ENCODE peak calls at places on chromosomes 4 and X, in nine cellular contexts. D is posterior cingulate gyrus; J is fibroblast of mammary gland; K is activated CD8-positive, alpha-beta memory T cell treated with anti-CD3 and anti-CD28 coated beads for 48 hours; A is CD4-positive, CD25-positive, alpha-beta regulatory T cell; R is GM12865; E is body of pancreas; Z is amygdala; M is stimulated activated CD4-positive, alpha-beta T cell treated with anti-CD3 and anti-CD28 coated beads, Interleukin-15, amount 100 ng/mL, for 24 hours. P is an unnamed sample.

GRCh38 chr4:26573389-26573794 is 10.5 kb upstream of the TBC1D19 start:
- DNase-seq in D (no peak), J (no peak), K (no peak), A (no peak), R (no peak), E (no peak), Z (no peak), M (no peak), P (no peak)

GRCh38 chr4:139958738-139959096 is 195.3 kb downstream of the MAML3 start:
- DNase-seq in D (no peak), J (no peak), K (no peak), A (no peak), R (no peak), E (no peak), Z (no peak), M (no peak), P (no peak)

GRCh38 chrX:24245201-24245600 is 68.7 kb downstream of the SUPT20HL2 start:
- DNase-seq in D (no peak), J (peak), K (no peak), A (no peak), R (no peak), E (no peak), Z (no peak), M (no peak), P (no peak)

GRCh38 chr4:126915999-126916625 is 716.6 kb upstream of the INTU start:
- DNase-seq in D (no peak), J (no peak), K (no peak), A (no peak), R (no peak), E (no peak), Z (no peak), M (no peak), P (no peak)

GRCh38 chr4:40833212-40833611 is 83.5 kb downstream of the NSUN7 start:
- DNase-seq in D (no peak), J (no peak), K (no peak), A (no peak), R (no peak), E (no peak), Z (no peak), M (no peak), P (no peak)

GRCh38 chrX:31279359-31279758 is 207.5 kb upstream of the FTHL17 start:
- DNase-seq in D (no peak), J (peak), K (no peak), A (no peak), R (peak), E (no peak), Z (no peak), M (no peak), P (no peak)

GRCh38 chr4:174388744-174389143 is 105.0 kb downstream of the CEP44 start:
- DNase-seq in D (no peak), J (no peak), K (no peak), A (no peak), R (no peak), E (no peak), Z (no peak), M (no peak), P (no peak)

GRCh38 chr4:41256131-41256739 is 493 bp upstream of the UCHL1 start:
- DNase-seq in D (no peak), J (no peak), K (no peak), A (no peak), R (no peak), E (no peak), Z (no peak), M (no peak), P (no peak)

GRCh38 chr4:108107729-108108382 is 60.9 kb downstream of the LEF1 start:
- DNase-seq in D (no peak), J (no peak), K (no peak), A (peak), R (no peak), E (no peak), Z (no peak), M (peak), P (no peak)

GRCh38 chr4:6325791-6326290 is 56.2 kb downstream of the WFS1 start:
- DNase-seq in D (no peak), J (no peak), K (no peak), A (no peak), R (no peak), E (no peak), Z (no peak), M (no peak), P (no peak)

GRCh38 chrX:23797371-23798128 is 14.6 kb downstream of the SAT1 start:
- DNase-seq in D (no peak), J (no peak), K (no peak), A (no peak), R (no peak), E (peak), Z (no peak), M (no peak), P (no peak)

GRCh38 chr4:149836546-149836945 is 20.9 kb upstream of the IQCM start:
- DNase-seq in D (no peak), J (peak), K (no peak), A (no peak), R (no peak), E (no peak), Z (no peak), M (no peak), P (no peak)

GRCh38 chrX:46873746-46874145 is 36.9 kb downstream of the RP2 start:
- DNase-seq in D (no peak), J (no peak), K (no peak), A (no peak), R (no peak), E (no peak), Z (no peak), M (no peak), P (no peak)

GRCh38 chr4:41257257-41257900 is 651 bp downstream of the UCHL1 start:
- DNase-seq in D (peak), J (peak), K (no peak), A (no peak), R (peak), E (peak), Z (no peak), M (peak), P (peak)

GRCh38 chr4:146510942-146511341 is 10.8 kb downstream of the SLC10A7 start:
- DNase-seq in D (no peak), J (no peak), K (no peak), A (no peak), R (no peak), E (no peak), Z (no peak), M (no peak), P (no peak)

GRCh38 chr4:118729287-118730286 is 44.4 kb downstream of the METTL14 start:
- DNase-seq in D (no peak), J (peak), K (no peak), A (no peak), R (no peak), E (no peak), Z (no peak), M (no peak), P (no peak)

GRCh38 chrX:67961516-67961915 is 417.7 kb downstream of the AR start:
- DNase-seq in D (no peak), J (no peak), K (no peak), A (no peak), R (no peak), E (no peak), Z (no peak), M (no peak), P (no peak)

GRCh38 chrX:147912093-147912801 is 528 bp downstream of the FMR1 start:
- DNase-seq in D (peak), J (peak), K (peak), A (peak), R (peak), E (peak), Z (peak), M (peak), P (peak)

GRCh38 chr4:26468283-26468949 is 21.9 kb downstream of the CCKAR start:
- DNase-seq in D (no peak), J (no peak), K (no peak), A (no peak), R (no peak), E (peak), Z (no peak), M (no peak), P (no peak)

GRCh38 chr4:134906404-134907023 is 704.9 kb upstream of the PABPC4L start:
- DNase-seq in D (no peak), J (no peak), K (no peak), A (no peak), R (no peak), E (no peak), Z (no peak), M (no peak), P (no peak)

GRCh38 chrX:138917781-138918180 is 206.3 kb upstream of the FGF13 start:
- DNase-seq in D (no peak), J (peak), K (no peak), A (no peak), R (no peak), E (no peak), Z (no peak), M (no peak), P (no peak)

GRCh38 chrX:24392709-24393108 is 32.3 kb downstream of the SUPT20HL1 start:
- DNase-seq in D (no peak), J (no peak), K (no peak), A (no peak), R (no peak), E (no peak), Z (no peak), M (no peak), P (no peak)

P was measured in lower leg skin.